ENCODE peak calls at places on chromosomes 6 and 20, in five cellular contexts. I, M, Z, B and E are unnamed samples.

GRCh38 chr6:102763886-102764285 is 1370.4 kb downstream of the GRIK2 start:
- DNase-seq in I (no peak), M (no peak), Z (no peak), B (no peak), E (no peak)

GRCh38 chr6:73058736-73059135 is 166.6 kb downstream of the KHDC1L start:
- DNase-seq in M (no peak), I (no peak), B (no peak), Z (no peak), E (no peak)

GRCh38 chr20:63552481-63553249 is 1.3 kb upstream of the FNDC11 start:
- DNase-seq in B (no peak), Z (no peak), I (no peak), M (no peak), E (no peak)

GRCh38 chr6:63764318-63764916 is 128.8 kb downstream of the PHF3 start:
- DNase-seq in M (peak; percentile 29), Z (no peak), I (no peak), B (peak; percentile 29), E (peak; percentile 29)

GRCh38 chr20:52754366-52754765 is 217.8 kb upstream of the TSHZ2 start:
- DNase-seq in M (no peak), I (no peak), B (no peak), Z (no peak), E (no peak)

GRCh38 chr6:105608711-105609374 is 206.0 kb upstream of the PREP start:
- DNase-seq in M (no peak), I (no peak), Z (peak; percentile 66), B (no peak), E (no peak)

GRCh38 chr6:6230286-6230685 is 90.2 kb downstream of the F13A1 start:
- DNase-seq in B (no peak), Z (no peak), M (no peak), I (no peak), E (no peak)

GRCh38 chr6:82248233-82248735 is 740 bp upstream of the IBTK start:
- DNase-seq in M (no peak), Z (no peak), B (peak; percentile 49), I (no peak), E (peak; percentile 45)

GRCh38 chr6:137866200-137866913 is 702 bp upstream of the TNFAIP3 start:
- DNase-seq in B (no peak), M (no peak), I (no peak), Z (no peak), E (no peak)

GRCh38 chr20:55394592-55394991 is 610.7 kb downstream of the CBLN4 start:
- DNase-seq in Z (no peak), I (no peak), M (no peak), B (no peak), E (no peak)